ENCODE peak calls at places on chromosomes 3 and 15, in seven cellular contexts. B is fibroblast of mammary gland, Y is DND-41, X is hepatocyte, C is lower leg skin, O is epithelial cell of esophagus, Z is WTC11. A is an unnamed sample.
A peak's percentile ranks its signal among the peaks of the same experiment; 100 is the strongest.

GRCh38 chr15:98551936-98552562 is 96.3 kb upstream of the IGF1R start:
- DNase-seq in B (no peak), Y (no peak), X (no peak), C (no peak), O (no peak), Z (no peak), A (no peak)

GRCh38 chr15:71529353-71529752 is 281.0 kb upstream of the NR2E3 start:
- DNase-seq in B (no peak), Y (no peak), X (no peak), C (no peak), O (no peak), Z (no peak), A (no peak)

GRCh38 chr3:45546223-45546622 is 48.3 kb upstream of the LIMD1 start:
- DNase-seq in B (no peak), Y (no peak), X (no peak), C (no peak), O (no peak), Z (no peak), A (no peak)

GRCh38 chr3:14564741-14565140 is 24.6 kb upstream of the GRIP2 start:
- DNase-seq in B (no peak), Y (no peak), X (peak; percentile 29), C (no peak), O (peak; percentile 8), Z (peak; percentile 30), A (no peak)

GRCh38 chr3:170732660-170733245 is 137.2 kb downstream of the RPL22L1 start:
- DNase-seq in B (peak; percentile 53), Y (no peak), X (no peak), C (no peak), O (no peak), Z (no peak), A (no peak)

GRCh38 chr3:65026151-65026550 is 338.4 kb upstream of the ADAMTS9 start:
- DNase-seq in B (no peak), Y (no peak), X (no peak), C (no peak), O (no peak), Z (no peak), A (no peak)

GRCh38 chr3:198062068-198062465 is 102.0 kb downstream of the LMLN start:
- DNase-seq in B (no peak), Y (no peak), X (no peak), C (no peak), O (no peak), Z (no peak), A (no peak)

GRCh38 chr3:159356606-159357005 is 554.8 kb downstream of the MFSD1 start:
- DNase-seq in B (no peak), Y (no peak), X (no peak), C (no peak), O (no peak), Z (no peak), A (no peak)

GRCh38 chr3:62020706-62021105 is 352.6 kb downstream of the FEZF2 start:
- DNase-seq in B (no peak), Y (no peak), X (no peak), C (no peak), O (no peak), Z (no peak), A (no peak)

GRCh38 chr15:25246641-25247417 is 192.0 kb downstream of the UBE3A start:
- DNase-seq in B (no peak), Y (no peak), X (no peak), C (peak; percentile 9), O (no peak), Z (peak; percentile 4), A (no peak)

GRCh38 chr15:68056097-68056865 is 2.2 kb downstream of the PIAS1 start:
- DNase-seq in B (no peak), Y (no peak), X (no peak), C (no peak), O (no peak), Z (no peak), A (no peak)

GRCh38 chr3:13234664-13235063 is 161.4 kb upstream of the IQSEC1 start:
- DNase-seq in B (no peak), Y (no peak), X (no peak), C (no peak), O (no peak), Z (no peak), A (no peak)

GRCh38 chr3:186070996-186071395 is 37.9 kb downstream of the ETV5 start:
- DNase-seq in B (peak; percentile 42), Y (no peak), X (no peak), C (no peak), O (no peak), Z (no peak), A (no peak)

GRCh38 chr15:48541659-48542334 is 103.7 kb downstream of the FBN1 start:
- DNase-seq in B (peak; percentile 94), Y (no peak), X (peak; percentile 26), C (no peak), O (peak; percentile 76), Z (no peak), A (no peak)

GRCh38 chr3:16546186-16547004 is 32.9 kb upstream of the RFTN1 start:
- DNase-seq in B (no peak), Y (no peak), X (no peak), C (no peak), O (no peak), Z (no peak), A (no peak)

GRCh38 chr15:61946778-61947177 is 113.5 kb downstream of the VPS13C start:
- DNase-seq in B (peak; percentile 43), Y (no peak), X (no peak), C (no peak), O (peak; percentile 26), Z (no peak), A (no peak)

GRCh38 chr3:189340680-189341460 is 169.1 kb downstream of the TPRG1 start:
- DNase-seq in B (peak; percentile 17), Y (peak; percentile 8), X (no peak), C (no peak), O (no peak), Z (peak; percentile 62), A (peak; percentile 41)

DNA sequence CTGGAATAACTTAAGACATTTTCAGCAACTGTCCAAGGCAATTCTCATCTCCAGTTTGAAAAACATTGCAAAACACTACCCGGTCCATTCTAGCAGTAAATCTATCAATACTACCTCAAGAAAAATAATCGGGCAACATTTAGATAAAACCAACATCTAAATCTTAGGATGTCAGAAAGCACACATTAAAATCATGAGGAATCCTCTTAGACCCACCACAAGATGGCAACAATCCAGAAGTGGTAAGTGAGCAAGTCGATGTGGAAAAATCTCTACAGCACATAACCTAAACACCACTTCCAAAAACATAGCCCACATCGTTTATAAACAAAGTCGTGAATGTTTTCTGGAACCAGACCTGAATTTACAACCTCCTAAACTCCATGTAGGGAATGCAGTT is 5.7 kb downstream of the PLCH1 start:
- DNase-seq in B (peak; percentile 12), Y (no peak), X (peak; percentile 41), C (no peak), O (no peak), Z (no peak), A (no peak)
- TF ChIP-seq CTCF in B (no peak), Y (peak; percentile 37), X (peak; percentile 18), C (no peak), O (no peak), Z (no peak), A (no peak)

GRCh38 chr15:91068436-91068835 is 31.6 kb upstream of the SV2B start:
- DNase-seq in B (no peak), Y (no peak), X (no peak), C (no peak), O (peak; percentile 75), Z (no peak), A (no peak)

GRCh38 chr15:91072162-91072561 is 27.9 kb upstream of the SV2B start:
- DNase-seq in B (no peak), Y (no peak), X (no peak), C (no peak), O (no peak), Z (no peak), A (no peak)

GRCh38 chr15:91070872-91071271 is 29.2 kb upstream of the SV2B start:
- DNase-seq in B (no peak), Y (no peak), X (no peak), C (no peak), O (no peak), Z (no peak), A (no peak)

GRCh38 chr15:91067026-91067425 is 33.0 kb upstream of the SV2B start:
- DNase-seq in B (peak; percentile 59), Y (no peak), X (no peak), C (no peak), O (peak; percentile 94), Z (no peak), A (no peak)

GRCh38 chr15:91068966-91069365 is 31.1 kb upstream of the SV2B start:
- DNase-seq in B (no peak), Y (no peak), X (no peak), C (no peak), O (no peak), Z (no peak), A (no peak)
- TF ChIP-seq CTCF in B (peak; percentile 9), Y (no peak), X (no peak), C (no peak), O (no peak), Z (no peak), A (no peak)

DNA sequence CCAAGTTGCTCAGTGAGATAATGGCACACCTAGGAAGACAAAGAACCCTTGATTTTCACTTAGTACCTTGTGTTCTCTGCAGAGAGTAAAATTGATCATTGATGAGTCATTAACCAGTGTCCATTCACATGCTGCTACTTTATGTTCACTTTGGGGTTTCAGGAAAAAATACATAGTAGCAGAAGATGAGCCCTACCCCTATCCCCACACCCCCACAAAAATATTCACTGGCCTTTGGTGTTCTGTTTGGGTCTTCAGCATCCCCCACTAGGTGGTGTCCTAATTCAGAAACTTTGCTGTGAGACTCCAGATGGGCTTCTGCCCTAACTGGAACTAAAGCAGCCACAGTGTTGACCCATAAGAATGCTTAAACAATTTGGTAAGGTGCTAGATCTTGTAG is 178.8 kb downstream of the KLHL25 start:
- DNase-seq in B (peak; percentile 81), Y (peak; percentile 26), X (peak; percentile 26), C (no peak), O (no peak), Z (peak; percentile 20), A (peak; percentile 44)
- TF ChIP-seq CTCF in B (peak; percentile 62), Y (peak; percentile 58), X (peak; percentile 48), C (no peak), O (peak; percentile 23), Z (no peak), A (peak; percentile 47)

GRCh38 chr15:65528461-65529060 is 1.7 kb upstream of the HACD3 start:
- DNase-seq in B (no peak), Y (no peak), X (no peak), C (no peak), O (no peak), Z (no peak), A (no peak)

GRCh38 chr15:65529754-65530317 is 427 bp upstream of the HACD3 start:
- DNase-seq in B (no peak), Y (no peak), X (no peak), C (no peak), O (no peak), Z (no peak), A (no peak)

GRCh38 chr15:65524226-65524625 is 6.0 kb upstream of the HACD3 start:
- DNase-seq in B (no peak), Y (no peak), X (no peak), C (no peak), O (no peak), Z (no peak), A (no peak)

GRCh38 chr15:65521355-65521754 is 3.9 kb upstream of the DPP8 start:
- DNase-seq in B (no peak), Y (no peak), X (no peak), C (no peak), O (no peak), Z (no peak), A (no peak)

DNA sequence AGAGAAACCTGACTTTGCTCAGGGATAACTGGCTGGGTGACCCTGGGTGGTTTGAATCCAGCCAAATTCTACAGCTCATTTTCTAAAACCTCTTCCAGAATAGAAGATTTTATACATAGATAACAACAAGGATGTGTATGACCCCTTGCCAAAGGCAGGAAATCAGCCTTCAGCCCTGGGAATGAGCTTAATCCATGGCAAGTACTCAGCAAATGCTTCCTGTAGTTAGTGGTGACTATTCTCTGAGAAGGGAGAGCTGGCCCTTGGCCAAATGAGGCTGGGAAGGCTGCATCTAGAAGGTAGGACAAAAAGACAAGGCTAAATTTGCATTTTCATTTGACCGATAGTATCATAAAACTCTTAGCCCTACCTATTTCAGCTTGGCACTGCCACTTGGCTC is 4.6 kb upstream of the HACD3 start:
- DNase-seq in B (peak; percentile 47), Y (no peak), X (no peak), C (no peak), O (peak; percentile 58), Z (no peak), A (no peak)
- TF ChIP-seq CTCF in B (no peak), Y (no peak), X (no peak), C (no peak), O (no peak), Z (no peak), A (no peak)

A was measured in activated CD8-positive, alpha-beta T cell treated with anti-CD3 and anti-CD28 coated beads for 36 hours.